ENCODE peak calls at places on chromosome 2, in nine cellular contexts. One of them, this sample, is unnamed.

GRCh38 chr2:58056201-58056916 is 9.8 kb downstream of the VRK2 start:
- DNase-seq in glutamatergic neuron: no peak
- DNase-seq in cardiac muscle cell: no peak
- DNase-seq in dorsolateral prefrontal cortex: no peak
- DNase-seq in mammary epithelial cell: no peak
- DNase-seq in lower lobe of right lung: no peak
- DNase-seq in B cell: no peak
- DNase-seq in fibroblast of lung: no peak
- DNase-seq in endothelial cell of umbilical vein: no peak
- DNase-seq in this sample: no peak

GRCh38 chr2:153543639-153544071 is 65.1 kb upstream of the RPRM start:
- DNase-seq in glutamatergic neuron: no peak
- DNase-seq in cardiac muscle cell: peak
- DNase-seq in dorsolateral prefrontal cortex: no peak
- DNase-seq in mammary epithelial cell: no peak
- DNase-seq in lower lobe of right lung: no peak
- DNase-seq in B cell: no peak
- DNase-seq in fibroblast of lung: no peak
- DNase-seq in endothelial cell of umbilical vein: no peak
- DNase-seq in this sample: no peak

GRCh38 chr2:217434183-217434620 is 568.6 kb downstream of the TNS1 start:
- DNase-seq in glutamatergic neuron: peak
- DNase-seq in cardiac muscle cell: peak
- DNase-seq in dorsolateral prefrontal cortex: peak
- DNase-seq in mammary epithelial cell: peak
- DNase-seq in lower lobe of right lung: peak
- DNase-seq in B cell: no peak
- DNase-seq in fibroblast of lung: peak
- DNase-seq in endothelial cell of umbilical vein: peak
- DNase-seq in this sample: peak

GRCh38 chr2:162826901-162827300 is 11.7 kb downstream of the KCNH7 start:
- DNase-seq in glutamatergic neuron: no peak
- DNase-seq in cardiac muscle cell: no peak
- DNase-seq in dorsolateral prefrontal cortex: no peak
- DNase-seq in mammary epithelial cell: no peak
- DNase-seq in lower lobe of right lung: no peak
- DNase-seq in B cell: no peak
- DNase-seq in fibroblast of lung: peak
- DNase-seq in endothelial cell of umbilical vein: no peak
- DNase-seq in this sample: no peak

GRCh38 chr2:40470817-40471809 is 19.2 kb upstream of the SLC8A1 start:
- DNase-seq in glutamatergic neuron: no peak
- DNase-seq in cardiac muscle cell: no peak
- DNase-seq in dorsolateral prefrontal cortex: no peak
- DNase-seq in mammary epithelial cell: no peak
- DNase-seq in lower lobe of right lung: no peak
- DNase-seq in B cell: no peak
- DNase-seq in fibroblast of lung: no peak
- DNase-seq in endothelial cell of umbilical vein: peak
- DNase-seq in this sample: no peak

GRCh38 chr2:217248312-217248935 is 388.6 kb upstream of the TNP1 start:
- DNase-seq in glutamatergic neuron: peak
- DNase-seq in cardiac muscle cell: peak
- DNase-seq in dorsolateral prefrontal cortex: no peak
- DNase-seq in mammary epithelial cell: no peak
- DNase-seq in lower lobe of right lung: peak
- DNase-seq in B cell: peak
- DNase-seq in fibroblast of lung: peak
- DNase-seq in endothelial cell of umbilical vein: no peak
- DNase-seq in this sample: no peak

GRCh38 chr2:1887915-1888314 is 143.6 kb upstream of the PXDN start:
- DNase-seq in glutamatergic neuron: no peak
- DNase-seq in cardiac muscle cell: peak
- DNase-seq in dorsolateral prefrontal cortex: no peak
- DNase-seq in mammary epithelial cell: no peak
- DNase-seq in lower lobe of right lung: no peak
- DNase-seq in B cell: no peak
- DNase-seq in fibroblast of lung: peak
- DNase-seq in endothelial cell of umbilical vein: no peak
- DNase-seq in this sample: no peak

GRCh38 chr2:135052042-135052876 is at the start of gene RAB3GAP1:
- DNase-seq in glutamatergic neuron: peak
- DNase-seq in cardiac muscle cell: peak
- DNase-seq in dorsolateral prefrontal cortex: peak
- DNase-seq in mammary epithelial cell: peak
- DNase-seq in lower lobe of right lung: peak
- DNase-seq in B cell: peak
- DNase-seq in fibroblast of lung: peak
- DNase-seq in endothelial cell of umbilical vein: peak
- DNase-seq in this sample: peak

GRCh38 chr2:31457651-31458050 is 43.1 kb upstream of the XDH start:
- DNase-seq in glutamatergic neuron: no peak
- DNase-seq in cardiac muscle cell: no peak
- DNase-seq in dorsolateral prefrontal cortex: no peak
- DNase-seq in mammary epithelial cell: no peak
- DNase-seq in lower lobe of right lung: no peak
- DNase-seq in B cell: no peak
- DNase-seq in fibroblast of lung: no peak
- DNase-seq in endothelial cell of umbilical vein: no peak
- DNase-seq in this sample: no peak

GRCh38 chr2:112542974-112543760 is 902 bp downstream of the POLR1B start:
- DNase-seq in glutamatergic neuron: no peak
- DNase-seq in cardiac muscle cell: peak
- DNase-seq in dorsolateral prefrontal cortex: no peak
- DNase-seq in mammary epithelial cell: peak
- DNase-seq in lower lobe of right lung: no peak
- DNase-seq in B cell: no peak
- DNase-seq in fibroblast of lung: peak
- DNase-seq in endothelial cell of umbilical vein: peak
- DNase-seq in this sample: no peak

GRCh38 chr2:145569108-145569507 is 1049.2 kb upstream of the ZEB2 start:
- DNase-seq in glutamatergic neuron: no peak
- DNase-seq in cardiac muscle cell: no peak
- DNase-seq in dorsolateral prefrontal cortex: no peak
- DNase-seq in mammary epithelial cell: peak
- DNase-seq in lower lobe of right lung: no peak
- DNase-seq in B cell: no peak
- DNase-seq in fibroblast of lung: peak
- DNase-seq in endothelial cell of umbilical vein: no peak
- DNase-seq in this sample: no peak

GRCh38 chr2:230870544-230871360 is 6.0 kb downstream of the ITM2C start:
- DNase-seq in glutamatergic neuron: no peak
- DNase-seq in cardiac muscle cell: peak
- DNase-seq in dorsolateral prefrontal cortex: no peak
- DNase-seq in mammary epithelial cell: no peak
- DNase-seq in lower lobe of right lung: no peak
- DNase-seq in B cell: no peak
- DNase-seq in fibroblast of lung: peak
- DNase-seq in endothelial cell of umbilical vein: no peak
- DNase-seq in this sample: peak

GRCh38 chr2:106030287-106031268 is 163.5 kb downstream of the UXS1 start:
- DNase-seq in glutamatergic neuron: no peak
- DNase-seq in cardiac muscle cell: peak
- DNase-seq in dorsolateral prefrontal cortex: peak
- DNase-seq in mammary epithelial cell: no peak
- DNase-seq in lower lobe of right lung: no peak
- DNase-seq in B cell: no peak
- DNase-seq in fibroblast of lung: peak
- DNase-seq in endothelial cell of umbilical vein: peak
- DNase-seq in this sample: no peak

GRCh38 chr2:104794416-104794815 is 59.5 kb upstream of the POU3F3 start:
- DNase-seq in glutamatergic neuron: no peak
- DNase-seq in cardiac muscle cell: no peak
- DNase-seq in dorsolateral prefrontal cortex: no peak
- DNase-seq in mammary epithelial cell: no peak
- DNase-seq in lower lobe of right lung: no peak
- DNase-seq in B cell: no peak
- DNase-seq in fibroblast of lung: peak
- DNase-seq in endothelial cell of umbilical vein: no peak
- DNase-seq in this sample: no peak

DNA sequence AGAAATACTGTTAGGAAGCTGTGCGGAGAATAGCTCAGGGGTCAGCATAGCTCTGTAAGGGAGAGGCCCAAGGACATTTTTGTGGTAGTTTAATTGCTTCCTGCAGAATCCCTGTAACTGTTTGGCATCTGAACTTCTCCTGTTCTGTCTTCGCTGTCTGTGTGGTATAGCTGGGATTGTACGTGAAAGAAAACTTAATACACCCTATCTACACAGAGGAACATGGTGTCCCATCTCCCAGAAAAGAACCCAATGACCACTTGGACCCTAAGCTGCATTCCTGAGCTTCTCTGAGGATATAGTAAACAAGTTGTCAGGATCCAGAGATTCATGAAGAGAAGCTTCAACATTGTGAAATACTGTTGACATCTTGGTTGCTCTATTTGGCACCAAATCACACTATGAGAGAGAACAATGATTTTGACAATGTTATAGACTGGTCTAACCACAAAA is 81.3 kb downstream of the CDC42EP3 start:
- DNase-seq in glutamatergic neuron: no peak
- DNase-seq in cardiac muscle cell: no peak
- DNase-seq in dorsolateral prefrontal cortex: no peak
- DNase-seq in mammary epithelial cell: peak
- DNase-seq in lower lobe of right lung: no peak
- DNase-seq in B cell: no peak
- DNase-seq in fibroblast of lung: peak
- DNase-seq in endothelial cell of umbilical vein: peak
- DNase-seq in this sample: no peak
- TF ChIP-seq CTCF in glutamatergic neuron: no peak
- TF ChIP-seq CTCF in cardiac muscle cell: no peak
- TF ChIP-seq CTCF in dorsolateral prefrontal cortex: no peak
- TF ChIP-seq CTCF in mammary epithelial cell: no peak
- TF ChIP-seq CTCF in lower lobe of right lung: no peak
- TF ChIP-seq CTCF in B cell: no peak
- TF ChIP-seq CTCF in fibroblast of lung: no peak
- TF ChIP-seq CTCF in endothelial cell of umbilical vein: no peak
- TF ChIP-seq CTCF in this sample: no peak

DNA sequence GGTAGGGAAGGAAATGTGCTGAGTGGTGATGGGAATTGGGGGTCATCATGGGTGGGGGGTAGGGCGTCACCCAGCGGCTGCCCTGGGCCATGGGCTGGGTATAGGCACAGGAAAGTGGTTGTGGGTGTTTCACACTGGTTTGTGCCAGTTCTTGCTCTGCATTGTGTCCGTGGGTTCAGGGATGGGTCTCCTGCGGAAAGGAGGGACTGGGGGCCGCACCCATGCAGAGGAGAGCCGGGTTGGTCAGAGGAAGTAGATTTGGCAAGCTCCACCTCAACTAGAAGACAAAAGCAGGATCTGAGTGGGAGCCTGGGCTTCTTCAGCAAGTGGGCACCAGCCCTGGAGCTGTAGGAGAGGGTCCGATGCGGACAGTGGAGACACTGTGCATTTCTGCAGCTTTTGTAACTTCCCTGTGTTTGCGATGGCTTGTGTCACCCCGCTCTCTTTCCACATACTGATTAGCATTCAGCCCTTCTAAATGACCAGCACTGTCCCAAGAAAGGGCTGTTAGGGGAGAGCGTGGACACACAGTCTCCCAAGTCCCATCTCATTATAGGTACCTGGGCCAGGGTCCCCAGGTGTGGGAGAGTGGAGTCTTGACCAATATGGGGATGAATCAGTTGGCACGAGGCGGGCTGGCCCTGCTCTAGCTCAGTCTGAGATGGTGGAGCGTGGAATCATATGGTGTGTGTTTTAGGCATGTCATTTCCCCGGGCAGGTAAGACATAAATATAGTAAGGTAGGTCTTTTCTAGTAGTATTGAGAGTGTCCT is 67.2 kb downstream of the LRRFIP1 start:
- DNase-seq in glutamatergic neuron: no peak
- DNase-seq in cardiac muscle cell: no peak
- DNase-seq in dorsolateral prefrontal cortex: no peak
- DNase-seq in mammary epithelial cell: no peak
- DNase-seq in lower lobe of right lung: peak
- DNase-seq in B cell: no peak
- DNase-seq in fibroblast of lung: no peak
- DNase-seq in endothelial cell of umbilical vein: no peak
- DNase-seq in this sample: no peak
- TF ChIP-seq CTCF in glutamatergic neuron: no peak
- TF ChIP-seq CTCF in cardiac muscle cell: no peak
- TF ChIP-seq CTCF in dorsolateral prefrontal cortex: no peak
- TF ChIP-seq CTCF in mammary epithelial cell: no peak
- TF ChIP-seq CTCF in lower lobe of right lung: no peak
- TF ChIP-seq CTCF in B cell: no peak
- TF ChIP-seq CTCF in fibroblast of lung: no peak
- TF ChIP-seq CTCF in endothelial cell of umbilical vein: no peak
- TF ChIP-seq CTCF in this sample: no peak

DNA sequence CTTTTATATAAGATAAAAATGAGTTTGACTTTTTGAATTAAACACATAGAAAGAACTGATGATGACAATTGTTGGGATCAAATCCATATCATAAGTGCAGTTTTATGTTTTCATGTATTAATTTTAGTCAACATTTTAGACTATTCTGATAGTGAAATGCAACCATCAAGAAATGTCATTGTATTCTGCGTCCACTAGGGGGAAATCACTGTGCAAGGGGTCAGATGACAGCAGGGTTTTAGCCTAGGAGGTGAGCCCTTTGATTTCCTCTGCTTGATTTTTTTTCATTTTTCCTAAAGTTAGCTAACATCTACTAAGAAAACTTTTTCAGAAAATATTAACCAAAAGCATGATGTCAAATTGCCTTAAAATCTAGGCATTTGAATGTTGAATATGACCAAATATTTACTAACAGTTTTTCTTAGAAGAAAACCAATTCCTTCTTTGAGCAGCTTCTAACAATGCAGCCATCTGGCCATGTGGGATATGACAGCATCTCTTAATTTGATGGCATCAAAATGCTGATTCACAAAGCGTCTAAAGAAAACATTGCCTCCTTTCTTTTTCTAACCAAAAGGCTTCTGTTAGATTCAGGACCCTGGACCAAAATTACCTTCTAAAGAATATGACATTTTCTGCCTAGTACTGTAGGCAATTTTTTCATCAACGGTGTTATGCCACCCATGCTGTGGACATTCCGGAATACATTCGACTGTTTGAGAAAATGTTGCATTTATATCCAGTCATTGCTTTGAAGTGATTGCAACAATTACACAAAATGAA is 141.5 kb downstream of the SPHKAP start:
- DNase-seq in glutamatergic neuron: no peak
- DNase-seq in cardiac muscle cell: peak
- DNase-seq in dorsolateral prefrontal cortex: no peak
- DNase-seq in mammary epithelial cell: peak
- DNase-seq in lower lobe of right lung: no peak
- DNase-seq in B cell: no peak
- DNase-seq in fibroblast of lung: no peak
- DNase-seq in endothelial cell of umbilical vein: no peak
- DNase-seq in this sample: no peak
- TF ChIP-seq CTCF in glutamatergic neuron: peak
- TF ChIP-seq CTCF in cardiac muscle cell: peak
- TF ChIP-seq CTCF in dorsolateral prefrontal cortex: peak
- TF ChIP-seq CTCF in mammary epithelial cell: peak
- TF ChIP-seq CTCF in lower lobe of right lung: peak
- TF ChIP-seq CTCF in B cell: peak
- TF ChIP-seq CTCF in fibroblast of lung: peak
- TF ChIP-seq CTCF in endothelial cell of umbilical vein: no peak
- TF ChIP-seq CTCF in this sample: peak

DNA sequence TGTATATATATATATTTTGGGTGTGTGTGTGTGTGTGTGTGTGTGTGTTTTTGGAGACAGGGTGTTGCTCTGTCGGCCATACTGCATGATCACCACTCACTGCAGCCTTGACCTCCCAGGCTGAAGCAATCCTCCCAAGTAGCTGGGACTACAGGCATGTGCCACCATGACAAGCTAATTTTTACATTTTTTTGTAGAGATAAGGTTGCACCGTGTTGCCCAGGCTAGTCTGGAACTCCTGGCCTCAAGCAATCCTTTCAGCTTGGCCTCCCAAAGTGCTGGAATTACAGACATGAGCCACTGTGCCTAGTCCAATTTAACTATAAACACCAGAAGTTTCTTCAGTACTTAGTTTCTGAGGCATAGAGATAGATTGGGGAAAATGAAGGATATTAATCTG is 18.3 kb downstream of the LIMS1 start:
- DNase-seq in glutamatergic neuron: no peak
- DNase-seq in cardiac muscle cell: no peak
- DNase-seq in dorsolateral prefrontal cortex: no peak
- DNase-seq in mammary epithelial cell: no peak
- DNase-seq in lower lobe of right lung: no peak
- DNase-seq in B cell: no peak
- DNase-seq in fibroblast of lung: no peak
- DNase-seq in endothelial cell of umbilical vein: no peak
- DNase-seq in this sample: no peak
- TF ChIP-seq CTCF in glutamatergic neuron: no peak
- TF ChIP-seq CTCF in cardiac muscle cell: no peak
- TF ChIP-seq CTCF in dorsolateral prefrontal cortex: no peak
- TF ChIP-seq CTCF in mammary epithelial cell: no peak
- TF ChIP-seq CTCF in lower lobe of right lung: no peak
- TF ChIP-seq CTCF in B cell: no peak
- TF ChIP-seq CTCF in fibroblast of lung: no peak
- TF ChIP-seq CTCF in endothelial cell of umbilical vein: no peak
- TF ChIP-seq CTCF in this sample: no peak

This sample was measured in type B pancreatic cell.